ENCODE peak calls at places on chromosome 17, in five cellular contexts. L, Z, X, C and M are unnamed samples.

GRCh38 chr17:59851431-59852375 is 41.0 kb downstream of the TUBD1 start:
- DNase-seq in L (no peak), Z (peak), X (no peak), C (no peak), M (no peak)

GRCh38 chr17:63191610-63192009 is 225.6 kb downstream of the TANC2 start:
- DNase-seq in L (no peak), Z (no peak), X (no peak), C (no peak), M (no peak)

GRCh38 chr17:45833826-45834439 is 10.7 kb upstream of the SPPL2C start:
- DNase-seq in L (no peak), Z (no peak), X (no peak), C (no peak), M (no peak)

GRCh38 chr17:38572665-38573365 is 32.9 kb downstream of the SRCIN1 start:
- DNase-seq in L (peak), Z (no peak), X (no peak), C (peak), M (peak)

GRCh38 chr17:57557363-57557762 is 187.7 kb downstream of the CCDC182 start:
- DNase-seq in L (no peak), Z (no peak), X (no peak), C (no peak), M (no peak)

GRCh38 chr17:49360796-49361128 is 1.3 kb downstream of the ZNF652 start:
- DNase-seq in L (no peak), Z (no peak), X (no peak), C (peak), M (no peak)

GRCh38 chr17:81688616-81689015 is 4.8 kb downstream of the HGS start:
- DNase-seq in L (no peak), Z (no peak), X (no peak), C (no peak), M (no peak)

GRCh38 chr17:76124582-76125390 is 16.3 kb downstream of the FOXJ1 start:
- DNase-seq in L (no peak), Z (no peak), X (no peak), C (no peak), M (peak)

GRCh38 chr17:69539781-69540319 is 125.4 kb downstream of the MAP2K6 start:
- DNase-seq in L (no peak), Z (peak), X (no peak), C (no peak), M (no peak)

GRCh38 chr17:40461774-40462342 is 18.6 kb downstream of the IGFBP4 start:
- DNase-seq in L (no peak), Z (no peak), X (no peak), C (no peak), M (no peak)

GRCh38 chr17:7854851-7855642 is at the start of gene TMEM88:
- DNase-seq in L (no peak), Z (no peak), X (no peak), C (no peak), M (peak)

GRCh38 chr17:731943-732787 is at the start of gene TLCD3A:
- DNase-seq in L (peak), Z (no peak), X (peak), C (peak), M (peak)

GRCh38 chr17:56793947-56794346 is 39.8 kb downstream of the C17orf67 start:
- DNase-seq in L (no peak), Z (no peak), X (no peak), C (no peak), M (no peak)

GRCh38 chr17:79087428-79088143 is 13.0 kb downstream of the ENGASE start:
- DNase-seq in L (peak), Z (peak), X (peak), C (peak), M (peak)

GRCh38 chr17:40070895-40071719 is 8.3 kb downstream of the THRA start:
- DNase-seq in L (no peak), Z (no peak), X (no peak), C (peak), M (no peak)

GRCh38 chr17:45914036-45914717 is 19.8 kb downstream of the MAPT start:
- DNase-seq in L (no peak), Z (no peak), X (no peak), C (no peak), M (no peak)

GRCh38 chr17:15268003-15268402 is 2.9 kb upstream of the PMP22 start:
- DNase-seq in L (no peak), Z (no peak), X (no peak), C (no peak), M (no peak)

GRCh38 chr17:64074704-64075484 is 54.5 kb upstream of the ICAM2 start:
- DNase-seq in L (no peak), Z (no peak), X (no peak), C (peak), M (no peak)